ENCODE peak calls at places on chromosomes 11 and 22, in five cellular contexts. L is CD4-positive, CD25-positive, alpha-beta regulatory T cell; X is NCI-H1105 treated with DMSO at 0.1 percent for 48 hours; I is mesendoderm; F is lower lobe of right lung. C is an unnamed sample.

GRCh38 chr11:77779935-77780334 is 40.6 kb downstream of the RSF1 start:
- DNase-seq in I (peak), F (no peak), X (no peak), L (no peak), C (no peak)

GRCh38 chr11:88482871-88483301 is 145.3 kb upstream of the CTSC start:
- DNase-seq in X (no peak), L (no peak), I (no peak), F (no peak), C (no peak)

GRCh38 chr11:119626197-119626909 is 102.6 kb downstream of the NECTIN1 start:
- DNase-seq in X (no peak), F (no peak), L (no peak), I (no peak), C (no peak)

GRCh38 chr11:64817476-64817875 is 7.1 kb upstream of the MEN1 start:
- DNase-seq in I (no peak), X (no peak), L (no peak), F (no peak), C (no peak)

GRCh38 chr11:135035282-135035681 is 623.2 kb upstream of the B3GAT1 start:
- DNase-seq in X (no peak), L (no peak), F (no peak), I (no peak), C (no peak)

GRCh38 chr11:18321622-18321990 is 334 bp downstream of the HPS5 start:
- DNase-seq in L (no peak), X (no peak), I (no peak), F (no peak), C (no peak)

GRCh38 chr22:29658171-29658570 is 54.7 kb downstream of the NF2 start:
- DNase-seq in F (no peak), I (no peak), L (no peak), X (no peak), C (no peak)

GRCh38 chr11:130549393-130549999 is 101.1 kb downstream of the ADAMTS15 start:
- DNase-seq in X (no peak), L (no peak), I (peak), F (no peak), C (no peak)

GRCh38 chr22:36344106-36344827 is 43.5 kb downstream of the MYH9 start:
- DNase-seq in I (no peak), F (no peak), X (no peak), L (no peak), C (no peak)

GRCh38 chr11:123755344-123755743 is 1.0 kb upstream of the OR6X1 start:
- DNase-seq in L (peak), X (no peak), I (no peak), F (no peak), C (no peak)

GRCh38 chr22:36144886-36145541 is 15.5 kb downstream of the APOL3 start:
- DNase-seq in F (peak), L (peak), X (peak), I (peak), C (peak)

GRCh38 chr22:19173047-19174035 is 5.2 kb downstream of the SLC25A1 start:
- DNase-seq in F (no peak), X (no peak), I (no peak), L (no peak), C (no peak)

GRCh38 chr22:50045211-50046018 is 12.7 kb downstream of the TTLL8 start:
- DNase-seq in L (no peak), F (no peak), I (no peak), X (no peak), C (no peak)

GRCh38 chr11:68942751-68943271 is 38.0 kb downstream of the MRGPRD start:
- DNase-seq in F (no peak), L (no peak), X (no peak), I (no peak), C (no peak)

GRCh38 chr22:43308451-43309235 is 34.5 kb downstream of the SCUBE1 start:
- DNase-seq in I (no peak), X (peak), F (no peak), L (no peak), C (peak)

GRCh38 chr22:45328822-45329535 is 19.2 kb downstream of the FAM118A start:
- DNase-seq in X (peak), L (no peak), I (no peak), F (no peak), C (no peak)

GRCh38 chr22:38030311-38031133 is 26.7 kb upstream of the PICK1 start:
- DNase-seq in F (no peak), I (peak), L (no peak), X (no peak), C (no peak)

GRCh38 chr22:32469799-32470212 is 4.8 kb upstream of the FBXO7 start:
- DNase-seq in X (peak), I (peak), L (no peak), F (no peak), C (peak)

GRCh38 chr11:129734654-129735053 is 81.0 kb upstream of the TMEM45B start:
- DNase-seq in X (no peak), L (no peak), I (no peak), F (no peak), C (no peak)

GRCh38 chr11:10899542-10899830 is 41.6 kb upstream of the ZBED5 start:
- DNase-seq in F (peak), L (peak), X (peak), I (no peak), C (no peak)